ENCODE peak calls at places on chromosomes 16 and 17, in six cellular contexts. Y is GM12891, H is H1, A is K562, G is GM12878, O is HepG2. M is an unnamed sample.

GRCh38 chr17:77189148-77189547 is 48.4 kb downstream of the SEC14L1 start:
- DNase-seq in A (no peak), H (no peak), G (peak; percentile 64), Y (no peak), O (no peak), M (peak; percentile 44)

GRCh38 chr17:79866791-79867190 is 27.6 kb upstream of the CBX4 start:
- DNase-seq in O (no peak), Y (no peak), H (no peak), A (no peak), G (no peak), M (no peak)

GRCh38 chr17:74343526-74344284 is 17.7 kb downstream of the KIF19 start:
- DNase-seq in O (no peak), Y (no peak), A (no peak), G (no peak), H (no peak), M (no peak)

GRCh38 chr16:87324411-87325275 is 7.5 kb upstream of the C16orf95 start:
- DNase-seq in H (peak; percentile 83), G (no peak), A (peak; percentile 79), Y (peak; percentile 84), O (peak; percentile 46), M (peak; percentile 80)

GRCh38 chr16:51713502-51713901 is 562.4 kb upstream of the SALL1 start:
- DNase-seq in A (no peak), H (no peak), O (no peak), G (no peak), Y (no peak), M (no peak)

GRCh38 chr17:29225388-29225787 is 21.3 kb upstream of the CRYBA1 start:
- DNase-seq in G (no peak), O (no peak), Y (no peak), H (no peak), A (no peak), M (no peak)

GRCh38 chr17:73474370-73474988 is 162.7 kb upstream of the CDC42EP4 start:
- DNase-seq in O (peak; percentile 9), Y (no peak), A (peak; percentile 88), G (no peak), H (no peak), M (no peak)

GRCh38 chr17:78238823-78239488 is 7.5 kb downstream of the TMEM235 start:
- DNase-seq in Y (no peak), O (no peak), H (peak; percentile 50), A (no peak), G (no peak), M (no peak)

GRCh38 chr17:64920419-64921172 is 1.3 kb upstream of the LRRC37A3 start:
- DNase-seq in A (no peak), G (no peak), Y (no peak), O (peak; percentile 44), H (no peak), M (no peak)

GRCh38 chr16:56193951-56194726 is 2.9 kb downstream of the GNAO1 start:
- DNase-seq in A (peak; percentile 88), Y (peak; percentile 32), H (peak; percentile 99), O (peak; percentile 66), G (no peak), M (no peak)

GRCh38 chr17:2844386-2844785 is 48.1 kb downstream of the RAP1GAP2 start:
- DNase-seq in Y (no peak), H (no peak), G (no peak), A (no peak), O (no peak), M (no peak)

GRCh38 chr16:19837984-19838707 is 46.5 kb downstream of the GPRC5B start:
- DNase-seq in Y (no peak), A (no peak), G (no peak), O (no peak), H (no peak), M (no peak)

GRCh38 chr16:11462036-11462435 is 116.8 kb downstream of the RMI2 start:
- DNase-seq in A (no peak), O (no peak), H (no peak), G (no peak), Y (no peak), M (no peak)

GRCh38 chr17:79101111-79101673 is 26.6 kb downstream of the ENGASE start:
- DNase-seq in Y (no peak), G (no peak), A (no peak), O (no peak), H (no peak), M (no peak)

GRCh38 chr16:11757671-11758545 is 15.3 kb upstream of the TXNDC11 start:
- DNase-seq in G (no peak), A (no peak), O (peak; percentile 32), Y (no peak), H (peak; percentile 19), M (no peak)

GRCh38 chr16:54106078-54106477 is 180.5 kb downstream of the IRX3 start:
- DNase-seq in A (peak; percentile 25), G (no peak), Y (no peak), O (peak; percentile 23), H (no peak), M (no peak)

GRCh38 chr17:9768381-9768934 is 22.9 kb downstream of the DHRS7C start:
- DNase-seq in G (no peak), H (no peak), A (peak; percentile 21), O (peak; percentile 14), Y (peak; percentile 30), M (no peak)

GRCh38 chr16:73204359-73205152 is 156.6 kb upstream of the ZFHX3 start:
- DNase-seq in G (no peak), O (no peak), Y (no peak), H (no peak), A (no peak), M (no peak)

GRCh38 chr16:84881702-84882521 is 62.1 kb downstream of the CRISPLD2 start:
- DNase-seq in A (peak; percentile 76), G (no peak), O (peak; percentile 43), Y (no peak), H (no peak), M (no peak)

GRCh38 chr17:61456688-61457225 is 4.5 kb downstream of the TBX4 start:
- DNase-seq in G (no peak), H (peak; percentile 63), O (no peak), A (no peak), Y (no peak), M (no peak)

GRCh38 chr17:55089955-55090573 is 121.5 kb downstream of the STXBP4 start:
- DNase-seq in H (no peak), O (peak; percentile 18), Y (peak; percentile 8), G (peak; percentile 79), A (peak; percentile 49), M (peak; percentile 5)

GRCh38 chr17:7176870-7177209 is 2.3 kb downstream of the ASGR1 start:
- DNase-seq in Y (no peak), G (no peak), H (no peak), O (no peak), A (no peak), M (peak; percentile 23)

GRCh38 chr17:42274812-42275526 is 1.2 kb downstream of the STAT5B start:
- DNase-seq in H (no peak), O (no peak), G (no peak), A (no peak), Y (no peak), M (no peak)

GRCh38 chr17:42276609-42277341 is 584 bp upstream of the STAT5B start:
- DNase-seq in G (no peak), A (peak; percentile 67), O (peak; percentile 73), Y (no peak), H (peak; percentile 82), M (no peak)

GRCh38 chr17:42274273-42274542 is 2.0 kb downstream of the STAT5B start:
- DNase-seq in A (no peak), G (no peak), H (no peak), Y (no peak), O (no peak), M (no peak)

GRCh38 chr17:42276359-42276608 is at the start of gene STAT5B:
- DNase-seq in Y (peak; percentile 88), H (peak; percentile 78), G (no peak), A (peak; percentile 92), O (no peak), M (peak; percentile 91)

GRCh38 chr17:42275527-42276358 is 448 bp downstream of the STAT5B start:
- DNase-seq in H (peak; percentile 63), O (no peak), G (no peak), A (peak; percentile 47), Y (peak; percentile 31), M (no peak)
- TF ChIP-seq POLR2A in H (peak; percentile 75), O (no peak), G (no peak), A (peak; percentile 92), Y (no peak), M (no peak)

DNA sequence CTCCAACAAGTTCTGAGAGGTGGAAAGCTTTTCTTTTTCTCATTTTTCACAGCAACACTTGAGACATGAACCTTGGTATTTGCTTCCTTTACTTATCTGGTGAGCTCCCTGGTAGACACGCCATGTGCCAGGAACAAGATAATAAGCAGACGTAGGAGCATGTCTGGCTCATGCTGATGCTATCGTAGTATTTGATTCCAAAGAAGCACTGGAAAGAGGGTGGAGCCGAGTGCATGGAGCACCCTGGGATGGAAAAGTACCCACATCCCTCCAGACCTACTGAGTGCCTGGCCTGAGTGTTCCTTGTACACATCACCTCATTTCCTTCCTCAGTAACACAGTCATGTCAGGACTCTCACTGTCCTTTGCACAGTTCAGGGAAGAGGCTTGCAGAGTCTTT is 231.0 kb downstream of the CBLN1 start:
- DNase-seq in A (no peak), Y (no peak), H (no peak), G (no peak), O (no peak), M (no peak)
- TF ChIP-seq POLR2AphosphoS5 in A (no peak), Y (no peak), H (no peak), G (no peak), O (no peak), M (no peak)

GRCh38 chr17:35460354-35460851 is 11.8 kb upstream of the SLFN13 start:
- DNase-seq in H (peak; percentile 77), Y (peak; percentile 78), O (no peak), G (peak; percentile 39), A (peak; percentile 62), M (peak; percentile 81)
- TF ChIP-seq TAF1 in H (peak; percentile 57), Y (no peak), O (no peak), G (no peak), A (no peak), M (no peak)

GRCh38 chr17:43444223-43445008 is 39.4 kb upstream of the DHX8 start:
- DNase-seq in A (no peak), O (no peak), Y (no peak), H (no peak), G (no peak), M (no peak)

GRCh38 chr17:43443381-43443780 is 40.4 kb upstream of the DHX8 start:
- DNase-seq in Y (no peak), H (no peak), G (no peak), O (no peak), A (no peak), M (no peak)

GRCh38 chr17:43446773-43447172 is 37.0 kb upstream of the DHX8 start:
- DNase-seq in A (no peak), H (no peak), Y (no peak), O (no peak), G (no peak), M (no peak)

GRCh38 chr17:43442711-43443110 is 41.1 kb upstream of the DHX8 start:
- DNase-seq in Y (no peak), G (no peak), A (no peak), H (no peak), O (no peak), M (no peak)

DNA sequence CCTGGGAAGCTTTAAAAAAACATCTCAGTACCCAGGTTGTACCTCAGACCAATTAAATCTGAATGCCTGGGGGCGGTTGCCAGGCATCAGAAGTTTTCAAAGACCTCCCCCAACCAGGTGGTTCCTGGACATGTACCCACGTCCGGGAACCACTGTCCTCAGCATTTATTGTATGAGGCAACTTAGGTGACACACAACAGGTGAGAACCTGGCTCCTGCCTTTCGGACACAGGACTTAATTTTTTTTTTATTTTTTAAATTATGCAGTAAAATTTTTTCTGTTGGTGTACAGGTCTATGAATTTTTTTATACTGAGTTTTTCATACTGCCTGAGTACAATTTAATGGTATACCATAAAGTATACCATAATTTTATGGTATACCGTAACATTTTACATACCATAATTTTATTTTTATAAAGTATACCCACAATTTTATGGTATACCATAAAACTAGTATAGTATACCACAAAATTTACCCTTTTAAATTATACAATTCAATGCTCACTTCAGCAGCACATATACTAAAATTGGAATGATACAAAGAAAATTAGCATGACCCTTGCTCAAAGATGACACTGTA is 38.7 kb upstream of the DHX8 start:
- DNase-seq in Y (no peak), H (no peak), O (no peak), G (no peak), A (no peak), M (no peak)
- TF ChIP-seq POLR2A in Y (no peak), H (no peak), O (no peak), G (no peak), A (no peak), M (no peak)